ENCODE peak calls at places on chromosomes 7 and 10, in six cellular contexts. One of them, this sample, is unnamed. For H3K79me1, the result is how much of the 10 kb centered on the place peaks cover.

GRCh38 chr10:4736608-4737007 is 89.4 kb upstream of the AKR1E2 start:
- DNase-seq in IMR-90: no peak
- DNase-seq in neuronal stem cell: no peak
- DNase-seq in trophoblast cell: no peak
- DNase-seq in mesendoderm: no peak
- DNase-seq in H1: no peak
- DNase-seq in this sample: no peak

GRCh38 chr7:106999023-106999422 is 45.5 kb upstream of the PRKAR2B start:
- DNase-seq in trophoblast cell: no peak
- DNase-seq in neuronal stem cell: no peak
- DNase-seq in H1: no peak
- DNase-seq in mesendoderm: no peak
- DNase-seq in IMR-90: peak
- DNase-seq in this sample: peak

GRCh38 chr7:73560035-73560835 is 2.7 kb upstream of the BCL7B start:
- DNase-seq in H1: no peak
- DNase-seq in trophoblast cell: no peak
- DNase-seq in IMR-90: peak
- DNase-seq in mesendoderm: no peak
- DNase-seq in neuronal stem cell: no peak
- DNase-seq in this sample: peak

GRCh38 chr10:100759331-100759730 is 13.9 kb downstream of the PAX2 start:
- DNase-seq in neuronal stem cell: no peak
- DNase-seq in mesendoderm: peak
- DNase-seq in H1: no peak
- DNase-seq in IMR-90: no peak
- DNase-seq in trophoblast cell: no peak
- DNase-seq in this sample: no peak

GRCh38 chr10:96765406-96766240 is 45.3 kb upstream of the PIK3AP1 start:
- DNase-seq in IMR-90: peak
- DNase-seq in neuronal stem cell: no peak
- DNase-seq in H1: peak
- DNase-seq in mesendoderm: peak
- DNase-seq in trophoblast cell: peak
- DNase-seq in this sample: peak

GRCh38 chr7:8378349-8379019 is 54.9 kb upstream of the NXPH1 start:
- DNase-seq in H1: no peak
- DNase-seq in neuronal stem cell: no peak
- DNase-seq in trophoblast cell: no peak
- DNase-seq in IMR-90: no peak
- DNase-seq in mesendoderm: no peak
- DNase-seq in this sample: no peak

GRCh38 chr7:118626739-118627138 is 402.2 kb downstream of the ANKRD7 start:
- DNase-seq in mesendoderm: peak
- DNase-seq in trophoblast cell: no peak
- DNase-seq in H1: no peak
- DNase-seq in neuronal stem cell: no peak
- DNase-seq in IMR-90: no peak
- DNase-seq in this sample: no peak

GRCh38 chr10:91374054-91374453 is 36.1 kb upstream of the HECTD2 start:
- DNase-seq in mesendoderm: no peak
- DNase-seq in IMR-90: no peak
- DNase-seq in neuronal stem cell: no peak
- DNase-seq in H1: no peak
- DNase-seq in trophoblast cell: no peak
- DNase-seq in this sample: no peak

GRCh38 chr10:89164920-89165319 is 42.2 kb downstream of the CH25H start:
- DNase-seq in mesendoderm: peak
- DNase-seq in trophoblast cell: no peak
- DNase-seq in IMR-90: no peak
- DNase-seq in H1: no peak
- DNase-seq in neuronal stem cell: no peak
- DNase-seq in this sample: no peak

GRCh38 chr10:75793848-75794247 is 362.4 kb downstream of the LRMDA start:
- DNase-seq in H1: no peak
- DNase-seq in IMR-90: no peak
- DNase-seq in trophoblast cell: no peak
- DNase-seq in mesendoderm: no peak
- DNase-seq in neuronal stem cell: no peak
- DNase-seq in this sample: no peak
- H3K79me1 ChIP-seq in H1: under half
- H3K79me1 ChIP-seq in IMR-90: under half
- H3K79me1 ChIP-seq in trophoblast cell: under half
- H3K79me1 ChIP-seq in mesendoderm: under half
- H3K79me1 ChIP-seq in neuronal stem cell: under half
- H3K79me1 ChIP-seq in this sample: under half

GRCh38 chr7:12692035-12692434 is 4.6 kb downstream of the ARL4A start:
- DNase-seq in neuronal stem cell: no peak
- DNase-seq in H1: no peak
- DNase-seq in IMR-90: no peak
- DNase-seq in mesendoderm: no peak
- DNase-seq in trophoblast cell: no peak
- DNase-seq in this sample: no peak
- H3K4me3 ChIP-seq in neuronal stem cell: no peak
- H3K4me3 ChIP-seq in H1: no peak
- H3K4me3 ChIP-seq in IMR-90: no peak
- H3K4me3 ChIP-seq in mesendoderm: no peak
- H3K4me3 ChIP-seq in trophoblast cell: no peak
- H3K4me3 ChIP-seq in this sample: no peak

DNA sequence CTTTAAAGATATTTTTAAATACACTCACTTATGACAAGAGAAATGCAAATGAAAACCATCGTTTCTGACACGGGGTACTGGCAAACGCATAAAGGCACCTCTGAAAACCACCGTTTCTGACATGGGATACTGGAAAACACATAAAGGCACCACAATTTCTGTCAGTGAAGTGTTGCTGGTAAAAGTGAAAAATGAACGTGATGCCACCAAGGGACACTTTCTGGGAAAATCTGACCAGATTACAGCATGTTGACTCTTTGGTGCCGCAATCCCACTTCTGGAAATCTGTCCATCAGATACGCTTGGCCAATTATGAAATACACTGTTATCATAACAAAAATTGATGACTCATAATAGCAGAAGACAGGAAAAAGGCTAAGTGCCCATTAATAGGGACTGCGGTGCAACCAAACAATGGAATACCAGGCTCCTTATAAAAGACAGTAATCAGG is 131.7 kb downstream of the ZMYND11 start:
- DNase-seq in IMR-90: peak
- DNase-seq in H1: no peak
- DNase-seq in mesendoderm: no peak
- DNase-seq in neuronal stem cell: no peak
- DNase-seq in trophoblast cell: peak
- DNase-seq in this sample: peak
- H3K79me1 ChIP-seq in IMR-90: under half
- H3K79me1 ChIP-seq in H1: under half
- H3K79me1 ChIP-seq in mesendoderm: under half
- H3K79me1 ChIP-seq in neuronal stem cell: under half
- H3K79me1 ChIP-seq in trophoblast cell: under half
- H3K79me1 ChIP-seq in this sample: under half

GRCh38 chr7:84912993-84913635 is 273.7 kb downstream of the SEMA3D start:
- DNase-seq in trophoblast cell: peak
- DNase-seq in neuronal stem cell: no peak
- DNase-seq in IMR-90: no peak
- DNase-seq in H1: no peak
- DNase-seq in mesendoderm: peak
- DNase-seq in this sample: peak
- H3K4me3 ChIP-seq in trophoblast cell: no peak
- H3K4me3 ChIP-seq in neuronal stem cell: no peak
- H3K4me3 ChIP-seq in IMR-90: no peak
- H3K4me3 ChIP-seq in H1: no peak
- H3K4me3 ChIP-seq in mesendoderm: no peak
- H3K4me3 ChIP-seq in this sample: peak

GRCh38 chr7:23898619-23899018 is 188.6 kb downstream of the STK31 start:
- DNase-seq in trophoblast cell: no peak
- DNase-seq in H1: no peak
- DNase-seq in neuronal stem cell: no peak
- DNase-seq in IMR-90: no peak
- DNase-seq in mesendoderm: no peak
- DNase-seq in this sample: no peak
- H3K79me1 ChIP-seq in trophoblast cell: under half
- H3K79me1 ChIP-seq in H1: under half
- H3K79me1 ChIP-seq in neuronal stem cell: under half
- H3K79me1 ChIP-seq in IMR-90: under half
- H3K79me1 ChIP-seq in mesendoderm: under half
- H3K79me1 ChIP-seq in this sample: under half

DNA sequence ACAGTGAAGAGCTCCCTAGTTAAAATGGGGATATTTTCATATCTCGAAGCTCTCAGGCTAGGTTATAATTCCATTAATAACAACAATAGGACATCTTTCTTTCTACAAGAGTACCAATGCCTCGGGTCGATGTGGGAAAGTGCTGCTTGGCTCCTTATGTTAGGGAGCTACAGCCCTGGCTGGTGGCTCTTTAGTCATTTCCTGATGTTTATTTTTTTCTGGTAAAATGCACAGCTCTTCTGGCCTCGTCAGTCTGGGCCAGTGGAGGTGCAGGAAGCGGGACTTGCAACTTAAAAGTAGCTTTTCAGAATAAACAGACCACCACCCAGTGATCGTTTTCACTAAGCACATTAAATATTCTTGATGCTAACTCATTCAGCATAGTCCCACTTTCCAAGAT is 58.3 kb downstream of the MKX start:
- DNase-seq in H1: no peak
- DNase-seq in trophoblast cell: no peak
- DNase-seq in IMR-90: peak
- DNase-seq in mesendoderm: no peak
- DNase-seq in neuronal stem cell: no peak
- DNase-seq in this sample: no peak
- H3K4me3 ChIP-seq in H1: no peak
- H3K4me3 ChIP-seq in trophoblast cell: no peak
- H3K4me3 ChIP-seq in IMR-90: peak
- H3K4me3 ChIP-seq in mesendoderm: no peak
- H3K4me3 ChIP-seq in neuronal stem cell: no peak
- H3K4me3 ChIP-seq in this sample: no peak

GRCh38 chr10:72927485-72927884 is 27.1 kb downstream of the PLA2G12B start:
- DNase-seq in H1: no peak
- DNase-seq in mesendoderm: no peak
- DNase-seq in trophoblast cell: no peak
- DNase-seq in neuronal stem cell: no peak
- DNase-seq in IMR-90: no peak
- DNase-seq in this sample: no peak

GRCh38 chr10:72924351-72924750 is 30.3 kb downstream of the PLA2G12B start:
- DNase-seq in H1: no peak
- DNase-seq in mesendoderm: no peak
- DNase-seq in trophoblast cell: no peak
- DNase-seq in neuronal stem cell: no peak
- DNase-seq in IMR-90: no peak
- DNase-seq in this sample: no peak

GRCh38 chr10:72928798-72929197 is 25.8 kb downstream of the PLA2G12B start:
- DNase-seq in mesendoderm: no peak
- DNase-seq in IMR-90: no peak
- DNase-seq in trophoblast cell: no peak
- DNase-seq in neuronal stem cell: no peak
- DNase-seq in H1: no peak
- DNase-seq in this sample: no peak

GRCh38 chr10:72925951-72926465 is 28.6 kb downstream of the PLA2G12B start:
- DNase-seq in mesendoderm: no peak
- DNase-seq in neuronal stem cell: no peak
- DNase-seq in H1: no peak
- DNase-seq in IMR-90: no peak
- DNase-seq in trophoblast cell: no peak
- DNase-seq in this sample: no peak
- H3K79me1 ChIP-seq in mesendoderm: under half
- H3K79me1 ChIP-seq in neuronal stem cell: under half
- H3K79me1 ChIP-seq in H1: under half
- H3K79me1 ChIP-seq in IMR-90: under half
- H3K79me1 ChIP-seq in trophoblast cell: under half
- H3K79me1 ChIP-seq in this sample: under half

DNA sequence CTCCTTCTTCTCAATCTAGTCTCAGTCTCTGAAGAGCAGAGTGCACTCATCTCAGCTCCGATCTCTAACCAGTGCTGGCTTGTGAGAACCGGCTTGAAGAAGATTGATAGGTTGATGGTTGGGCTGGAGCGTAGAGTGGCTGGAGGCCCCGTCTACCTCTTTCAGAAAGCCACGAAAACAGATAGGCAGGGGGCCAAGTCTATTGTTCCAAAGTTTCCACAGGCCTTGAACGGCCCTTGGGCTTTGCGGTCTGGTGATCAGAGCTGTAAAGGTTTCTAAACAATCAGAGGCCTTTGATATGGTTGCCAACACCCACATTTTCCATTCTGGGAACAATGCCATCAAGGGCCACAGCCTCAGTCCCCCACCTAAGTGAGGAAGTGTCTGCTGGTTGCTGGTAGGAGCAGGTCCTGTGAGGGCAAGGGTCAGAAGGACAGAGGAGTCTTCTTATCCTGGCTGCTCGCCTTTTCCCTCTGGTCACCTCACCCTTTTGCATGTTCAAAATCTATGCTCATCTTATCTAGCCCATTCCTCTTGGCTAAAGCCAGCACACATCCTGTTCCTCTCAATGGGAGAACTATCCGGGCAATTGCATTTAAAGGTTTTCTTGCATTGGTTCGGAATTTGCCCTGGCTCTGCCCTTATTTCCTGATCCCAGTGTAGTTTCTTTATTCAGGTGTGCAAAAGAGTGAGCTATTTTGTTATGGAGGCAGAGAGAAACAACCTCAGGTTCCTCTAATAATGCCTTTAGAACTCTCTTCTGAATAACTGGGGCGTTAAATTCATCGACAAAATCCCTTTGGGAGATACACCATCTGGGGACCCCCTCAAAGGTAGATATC is 70.3 kb upstream of the KMT2E start:
- DNase-seq in H1: no peak
- DNase-seq in neuronal stem cell: no peak
- DNase-seq in IMR-90: no peak
- DNase-seq in mesendoderm: peak
- DNase-seq in trophoblast cell: no peak
- DNase-seq in this sample: no peak
- H3K4me3 ChIP-seq in H1: no peak
- H3K4me3 ChIP-seq in neuronal stem cell: no peak
- H3K4me3 ChIP-seq in IMR-90: no peak
- H3K4me3 ChIP-seq in mesendoderm: no peak
- H3K4me3 ChIP-seq in trophoblast cell: no peak
- H3K4me3 ChIP-seq in this sample: no peak